ENCODE peak calls at places on chromosomes 5 and 9, in eight cellular contexts. H, R, C, U, J, B, V and W are unnamed samples.

GRCh38 chr5:107395632-107396350 is 274.9 kb downstream of the EFNA5 start:
- DNase-seq in H (no peak), R (no peak), C (peak), U (peak), J (no peak), B (peak), V (no peak), W (no peak)

GRCh38 chr9:33101104-33101951 is 24.9 kb upstream of the SMU1 start:
- DNase-seq in H (no peak), R (no peak), C (no peak), U (peak), J (no peak), B (no peak), V (peak), W (no peak)

GRCh38 chr5:135887447-135887864 is 8.2 kb downstream of the IL9 start:
- DNase-seq in H (no peak), R (peak), C (peak), U (peak), J (peak), B (peak), V (peak), W (peak)

GRCh38 chr5:150065886-150066285 is 20.5 kb downstream of the CSF1R start:
- DNase-seq in H (peak), R (no peak), C (no peak), U (peak), J (no peak), B (no peak), V (no peak), W (no peak)

GRCh38 chr9:114366334-114367128 is 21.3 kb downstream of the AKNA start:
- DNase-seq in H (no peak), R (no peak), C (peak), U (peak), J (no peak), B (peak), V (peak), W (peak)

GRCh38 chr5:56124885-56125250 is 108.3 kb downstream of the ANKRD55 start:
- DNase-seq in H (no peak), R (no peak), C (no peak), U (no peak), J (no peak), B (no peak), V (no peak), W (no peak)

GRCh38 chr9:112295174-112295573 is 38.2 kb downstream of the PTBP3 start:
- DNase-seq in H (no peak), R (no peak), C (no peak), U (no peak), J (no peak), B (no peak), V (no peak), W (no peak)

GRCh38 chr5:79702606-79703380 is 13.2 kb downstream of the CMYA5 start:
- DNase-seq in H (no peak), R (no peak), C (peak), U (no peak), J (peak), B (no peak), V (peak), W (no peak)

GRCh38 chr9:78003730-78004129 is 27.9 kb downstream of the GNAQ start:
- DNase-seq in H (no peak), R (no peak), C (no peak), U (no peak), J (no peak), B (no peak), V (no peak), W (no peak)

GRCh38 chr5:28084069-28084468 is 1045.7 kb upstream of the CDH9 start:
- DNase-seq in H (no peak), R (no peak), C (no peak), U (no peak), J (no peak), B (no peak), V (no peak), W (no peak)

GRCh38 chr5:86030753-86031152 is 587.0 kb upstream of the COX7C start:
- DNase-seq in H (no peak), R (no peak), C (no peak), U (no peak), J (no peak), B (no peak), V (no peak), W (no peak)

GRCh38 chr5:74233571-74233970 is 407.0 kb downstream of the ENC1 start:
- DNase-seq in H (no peak), R (no peak), C (no peak), U (peak), J (no peak), B (no peak), V (peak), W (no peak)

GRCh38 chr5:74028406-74028805 is 402.4 kb downstream of the ARHGEF28 start:
- DNase-seq in H (no peak), R (no peak), C (no peak), U (peak), J (no peak), B (no peak), V (peak), W (no peak)

GRCh38 chr9:126248680-126249079 is 77.9 kb upstream of the MVB12B start:
- DNase-seq in H (no peak), R (no peak), C (no peak), U (peak), J (no peak), B (no peak), V (peak), W (no peak)

GRCh38 chr5:130692766-130693165 is 472.3 kb downstream of the HINT1 start:
- DNase-seq in H (no peak), R (no peak), C (no peak), U (no peak), J (no peak), B (no peak), V (no peak), W (no peak)

GRCh38 chr5:148740966-148741742 is 85.3 kb upstream of the ADRB2 start:
- DNase-seq in H (no peak), R (no peak), C (peak), U (peak), J (peak), B (peak), V (peak), W (peak)

GRCh38 chr9:29456940-29457339 is 1883.7 kb upstream of the C9orf72 start:
- DNase-seq in H (no peak), R (no peak), C (no peak), U (peak), J (no peak), B (no peak), V (peak), W (no peak)

GRCh38 chr5:91401175-91401574 is 18.1 kb upstream of the ARRDC3 start:
- DNase-seq in H (no peak), R (no peak), C (no peak), U (peak), J (no peak), B (no peak), V (no peak), W (no peak)

GRCh38 chr9:95772320-95773060 is 103.0 kb upstream of the ERCC6L2 start:
- DNase-seq in H (no peak), R (peak), C (no peak), U (peak), J (peak), B (no peak), V (no peak), W (no peak)

GRCh38 chr5:35884125-35884788 is 27.6 kb downstream of the IL7R start:
- DNase-seq in H (no peak), R (no peak), C (no peak), U (peak), J (no peak), B (no peak), V (peak), W (no peak)

GRCh38 chr5:92944903-92945629 is 636.0 kb downstream of the NR2F1-AS1 start:
- DNase-seq in H (no peak), R (no peak), C (no peak), U (peak), J (peak), B (no peak), V (no peak), W (no peak)

GRCh38 chr9:89532944-89533343 is 35.0 kb upstream of the SEMA4D start:
- DNase-seq in H (no peak), R (no peak), C (no peak), U (no peak), J (no peak), B (no peak), V (no peak), W (no peak)

GRCh38 chr5:127934791-127935256 is 148.7 kb upstream of the SLC12A2 start:
- DNase-seq in H (no peak), R (no peak), C (no peak), U (peak), J (peak), B (no peak), V (peak), W (no peak)
- TF ChIP-seq CTCF in H (no peak), R (no peak), C (no peak), U (no peak), J (peak), B (no peak), V (peak), W (no peak)

DNA sequence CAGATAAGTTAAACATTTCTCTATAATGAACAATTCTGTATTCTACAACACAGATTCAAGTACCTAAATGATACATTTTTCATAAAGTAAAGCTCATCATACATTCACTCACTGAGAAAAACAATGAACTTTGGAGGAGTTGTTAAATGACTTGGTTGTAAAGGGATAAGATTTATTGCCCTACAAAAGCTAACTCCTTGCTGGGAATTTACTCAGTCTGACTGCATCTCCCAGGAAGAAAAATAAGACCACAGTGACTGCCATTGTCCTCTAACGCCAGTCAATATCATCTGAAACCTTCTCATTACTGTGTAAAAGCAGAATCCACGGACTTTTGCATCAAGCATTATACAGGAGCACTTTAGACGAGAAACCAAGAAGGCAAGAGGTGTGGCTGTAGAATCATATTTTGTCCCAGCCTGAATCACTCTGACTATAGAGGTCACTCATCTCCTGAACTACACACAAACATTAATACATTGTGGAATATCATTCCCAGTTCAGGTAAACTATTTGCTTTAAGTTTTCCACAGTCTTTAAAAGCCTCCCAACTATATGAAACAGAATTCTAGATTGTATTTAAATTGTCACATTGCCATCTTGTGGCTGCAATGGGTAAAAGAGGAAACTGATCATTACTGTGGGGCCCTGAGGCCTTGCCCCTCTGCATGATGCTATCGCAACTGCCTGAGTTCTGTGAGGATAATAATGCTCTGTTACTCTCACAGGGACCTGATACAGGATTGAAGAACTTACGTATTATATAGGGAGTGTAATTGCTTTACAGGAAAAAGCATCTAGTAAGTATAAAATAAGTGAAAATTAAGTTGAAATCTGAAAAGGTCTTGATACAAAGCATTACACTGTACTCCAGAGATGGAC is 142.9 kb downstream of the SLCO4C1 start:
- DNase-seq in H (no peak), R (no peak), C (peak), U (no peak), J (peak), B (peak), V (peak), W (peak)
- TF ChIP-seq CTCF in H (peak), R (no peak), C (peak), U (no peak), J (peak), B (peak), V (peak), W (peak)

GRCh38 chr5:132752581-132753125 is 5.4 kb downstream of the CCNI2 start:
- DNase-seq in H (no peak), R (no peak), C (no peak), U (no peak), J (no peak), B (no peak), V (no peak), W (no peak)

GRCh38 chr5:132753135-132753987 is 6.1 kb downstream of the CCNI2 start:
- DNase-seq in H (no peak), R (no peak), C (no peak), U (no peak), J (peak), B (no peak), V (peak), W (no peak)

GRCh38 chr5:132756542-132756941 is 9.3 kb downstream of the CCNI2 start:
- DNase-seq in H (no peak), R (no peak), C (no peak), U (no peak), J (no peak), B (no peak), V (no peak), W (no peak)

GRCh38 chr5:132754111-132754510 is 6.9 kb downstream of the CCNI2 start:
- DNase-seq in H (no peak), R (no peak), C (no peak), U (no peak), J (no peak), B (no peak), V (no peak), W (no peak)

DNA sequence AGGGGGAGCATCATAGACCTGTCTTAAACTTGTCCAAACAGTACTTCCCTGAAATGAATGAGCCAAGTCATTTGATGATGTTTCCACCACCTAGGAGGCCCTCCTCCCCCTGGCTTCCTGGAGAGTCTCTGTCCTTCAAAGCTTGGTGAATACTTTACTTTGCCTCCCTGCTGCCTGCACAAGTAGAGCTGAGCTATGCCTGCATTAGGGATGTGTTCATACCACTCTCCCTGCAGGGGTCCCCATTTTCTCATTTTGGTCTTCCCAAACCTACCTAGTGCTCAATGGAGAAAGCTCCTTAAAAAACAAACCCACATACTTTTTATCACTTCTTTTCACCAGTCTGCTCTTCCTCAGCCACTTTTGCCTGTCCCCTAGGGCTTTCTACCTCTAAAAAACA is 7.7 kb downstream of the CCNI2 start:
- DNase-seq in H (no peak), R (no peak), C (no peak), U (no peak), J (peak), B (no peak), V (peak), W (no peak)
- TF ChIP-seq CTCF in H (peak), R (no peak), C (peak), U (peak), J (peak), B (no peak), V (no peak), W (peak)

GRCh38 chr5:1671351-1671750 is 128.3 kb downstream of the MRPL36 start:
- DNase-seq in H (no peak), R (no peak), C (no peak), U (no peak), J (no peak), B (no peak), V (no peak), W (no peak)

GRCh38 chr5:1670342-1670741 is 129.3 kb downstream of the MRPL36 start:
- DNase-seq in H (no peak), R (no peak), C (no peak), U (peak), J (no peak), B (no peak), V (peak), W (no peak)

GRCh38 chr5:1669276-1670155 is 130.1 kb downstream of the MRPL36 start:
- DNase-seq in H (no peak), R (no peak), C (no peak), U (no peak), J (no peak), B (no peak), V (no peak), W (no peak)

GRCh38 chr5:1673042-1673674 is 126.5 kb downstream of the MRPL36 start:
- DNase-seq in H (no peak), R (no peak), C (peak), U (no peak), J (no peak), B (no peak), V (no peak), W (peak)

DNA sequence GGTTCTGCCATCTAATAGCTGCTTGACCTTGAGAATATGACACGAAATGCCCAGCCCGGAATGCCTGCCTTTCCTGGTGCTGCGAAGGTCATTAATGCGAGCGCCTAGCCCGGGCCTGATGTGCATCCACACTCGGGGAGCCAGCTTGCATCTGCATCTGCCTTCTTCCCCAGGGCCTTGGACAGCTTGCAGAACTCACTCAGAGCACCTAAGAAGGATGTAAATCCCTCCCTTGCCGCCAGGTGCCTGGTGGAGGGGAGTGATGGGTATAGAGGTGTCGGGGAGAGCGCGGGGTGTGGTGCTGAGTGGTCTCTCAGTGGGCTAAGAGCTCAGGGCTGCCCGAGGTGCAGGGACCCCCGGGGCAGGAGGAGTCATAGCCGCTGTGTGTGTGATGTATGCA is 127.2 kb downstream of the MRPL36 start:
- DNase-seq in H (no peak), R (no peak), C (no peak), U (no peak), J (no peak), B (no peak), V (no peak), W (peak)
- TF ChIP-seq CTCF in H (no peak), R (no peak), C (no peak), U (no peak), J (peak), B (no peak), V (no peak), W (no peak)

GRCh38 chr9:72597606-72598005 is 76.2 kb downstream of the TMC1 start:
- DNase-seq in H (no peak), R (no peak), C (no peak), U (no peak), J (no peak), B (no peak), V (no peak), W (no peak)

GRCh38 chr9:72600671-72601070 is 79.3 kb downstream of the TMC1 start:
- DNase-seq in H (no peak), R (no peak), C (no peak), U (peak), J (no peak), B (no peak), V (no peak), W (no peak)

GRCh38 chr9:72598639-72599038 is 77.2 kb downstream of the TMC1 start:
- DNase-seq in H (no peak), R (no peak), C (no peak), U (no peak), J (no peak), B (no peak), V (no peak), W (no peak)

GRCh38 chr9:72601595-72601994 is 80.2 kb downstream of the TMC1 start:
- DNase-seq in H (no peak), R (no peak), C (no peak), U (no peak), J (no peak), B (no peak), V (no peak), W (no peak)

GRCh38 chr9:72599874-72600534 is 78.6 kb downstream of the TMC1 start:
- DNase-seq in H (no peak), R (no peak), C (no peak), U (no peak), J (no peak), B (no peak), V (peak), W (no peak)
- TF ChIP-seq CTCF in H (no peak), R (no peak), C (no peak), U (no peak), J (peak), B (no peak), V (no peak), W (no peak)

GRCh38 chr5:122846051-122846567 is 696 bp downstream of the SNX24 start:
- DNase-seq in H (no peak), R (no peak), C (no peak), U (peak), J (peak), B (no peak), V (peak), W (peak)

GRCh38 chr5:122844136-122844915 is 1.1 kb upstream of the SNX24 start:
- DNase-seq in H (no peak), R (no peak), C (peak), U (no peak), J (peak), B (peak), V (no peak), W (peak)

GRCh38 chr5:122844916-122845252 is 529 bp upstream of the SNX24 start:
- DNase-seq in H (no peak), R (no peak), C (peak), U (no peak), J (no peak), B (peak), V (no peak), W (peak)

GRCh38 chr5:122847687-122848081 is 2.3 kb downstream of the SNX24 start:
- DNase-seq in H (no peak), R (no peak), C (no peak), U (no peak), J (no peak), B (no peak), V (no peak), W (no peak)

DNA sequence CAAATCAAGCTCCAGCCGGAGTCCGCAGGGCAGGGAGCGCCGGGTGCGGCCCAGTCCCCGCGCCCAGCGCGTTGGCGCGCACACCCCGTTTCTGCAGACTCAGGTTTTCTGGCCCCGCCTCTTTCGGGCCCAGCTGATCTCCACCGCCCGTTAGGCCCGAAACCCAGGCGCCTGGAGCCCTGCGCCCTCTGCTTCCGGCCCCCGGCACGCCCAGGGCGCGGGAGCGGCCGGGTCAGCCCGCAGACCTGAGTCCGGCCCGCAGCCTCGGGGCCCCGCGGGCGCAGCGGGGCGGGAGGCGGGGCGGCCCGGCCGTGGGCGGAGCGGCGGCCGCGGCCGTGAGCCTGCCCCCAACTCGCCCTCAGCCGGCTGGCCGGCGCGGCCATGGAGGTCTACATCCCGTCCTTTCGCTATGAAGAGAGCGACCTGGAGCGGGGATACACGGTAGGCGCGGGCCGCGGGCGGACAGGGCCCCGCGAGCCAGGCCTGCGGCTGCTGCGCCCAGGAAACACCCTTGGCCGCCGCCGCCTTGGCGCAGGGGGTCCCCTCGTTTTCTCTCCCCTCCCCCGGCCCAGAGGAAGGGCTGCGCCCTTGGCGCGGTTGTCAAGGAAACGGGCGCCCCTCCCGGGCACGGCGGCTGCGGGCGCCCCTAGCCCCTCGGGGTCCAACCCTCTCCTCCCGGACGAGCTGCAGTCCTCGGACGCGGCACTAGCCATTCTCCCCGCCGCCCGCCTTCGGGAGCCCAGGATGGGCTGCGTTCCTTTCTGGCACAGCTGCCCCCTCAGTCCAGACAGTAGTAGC is at the start of gene SNX24:
- DNase-seq in H (peak), R (peak), C (peak), U (peak), J (peak), B (peak), V (peak), W (peak)
- TF ChIP-seq CTCF in H (no peak), R (no peak), C (no peak), U (no peak), J (peak), B (no peak), V (no peak), W (no peak)

GRCh38 chr5:57495285-57495684 is 12.7 kb upstream of the ACTBL2 start:
- DNase-seq in H (no peak), R (no peak), C (no peak), U (no peak), J (no peak), B (no peak), V (no peak), W (no peak)
- TF ChIP-seq CTCF in H (no peak), R (no peak), C (no peak), U (no peak), J (no peak), B (no peak), V (no peak), W (no peak)